ENCODE peak calls at places on chromosomes 2 and 18, in six cellular contexts. P, F, G, B, Q and N are unnamed samples.

GRCh38 chr2:163690896-163691295 is 44.9 kb downstream of the FIGN start:
- DNase-seq in G (no peak), Q (no peak), P (no peak), B (no peak), F (no peak), N (no peak)

GRCh38 chr2:20597868-20598183 is 53.1 kb downstream of the HS1BP3 start:
- DNase-seq in G (peak; percentile 68), B (no peak), Q (no peak), F (peak; percentile 4), P (no peak), N (no peak)

GRCh38 chr2:65101071-65101470 is 28.8 kb downstream of the RAB1A start:
- DNase-seq in G (no peak), B (no peak), Q (no peak), F (no peak), P (no peak), N (no peak)

GRCh38 chr2:17959833-17960232 is 81.4 kb downstream of the KCNS3 start:
- DNase-seq in F (no peak), Q (no peak), B (no peak), P (no peak), G (no peak), N (no peak)

GRCh38 chr2:139409212-139409611 is 629.0 kb upstream of the NXPH2 start:
- DNase-seq in F (no peak), G (no peak), B (no peak), Q (no peak), P (no peak), N (no peak)

GRCh38 chr2:15939854-15940660 is at the start of gene MYCN:
- DNase-seq in F (peak; percentile 42), B (peak; percentile 72), G (peak; percentile 79), P (no peak), Q (peak; percentile 62), N (no peak)

GRCh38 chr2:180601016-180601415 is 379.4 kb upstream of the UBE2E3 start:
- DNase-seq in P (no peak), B (no peak), Q (no peak), G (no peak), F (no peak), N (no peak)

GRCh38 chr2:230921806-230922595 is 3.0 kb downstream of the GPR55 start:
- DNase-seq in Q (no peak), B (no peak), F (peak; percentile 4), P (no peak), G (peak; percentile 48), N (no peak)

GRCh38 chr2:162385516-162385915 is 41.6 kb downstream of the GCA start:
- DNase-seq in F (no peak), B (no peak), P (no peak), G (no peak), Q (no peak), N (no peak)

GRCh38 chr2:150392614-150393013 is 94.9 kb downstream of the RND3 start:
- DNase-seq in P (no peak), Q (no peak), B (no peak), F (no peak), G (no peak), N (no peak)

GRCh38 chr2:233455491-233455890 is 101.2 kb downstream of the DGKD start:
- DNase-seq in Q (no peak), G (no peak), P (peak; percentile 18), F (no peak), B (no peak), N (no peak)
- TF ChIP-seq POLR2A in Q (no peak), G (no peak), P (no peak), F (no peak), B (no peak), N (no peak)

GRCh38 chr2:233839447-233839820 is 14.9 kb downstream of the HJURP start:
- DNase-seq in B (no peak), P (no peak), G (peak; percentile 43), F (no peak), Q (no peak), N (no peak)
- TF ChIP-seq POLR2A in B (no peak), P (no peak), G (no peak), F (no peak), Q (no peak), N (no peak)

GRCh38 chr18:54828290-54828871 is at the start of gene RAB27B:
- DNase-seq in F (peak; percentile 88), P (peak; percentile 43), Q (peak; percentile 85), G (peak; percentile 95), B (peak; percentile 90), N (peak; percentile 35)
- TF ChIP-seq POLR2A in F (peak; percentile 83), P (no peak), Q (peak; percentile 83), G (no peak), B (peak; percentile 59), N (peak; percentile 34)

GRCh38 chr2:55914786-55915185 is 8.8 kb downstream of the EFEMP1 start:
- DNase-seq in B (no peak), F (no peak), G (no peak), P (no peak), Q (no peak), N (no peak)
- TF ChIP-seq POLR2A in B (no peak), F (no peak), G (no peak), P (no peak), Q (no peak), N (no peak)

DNA sequence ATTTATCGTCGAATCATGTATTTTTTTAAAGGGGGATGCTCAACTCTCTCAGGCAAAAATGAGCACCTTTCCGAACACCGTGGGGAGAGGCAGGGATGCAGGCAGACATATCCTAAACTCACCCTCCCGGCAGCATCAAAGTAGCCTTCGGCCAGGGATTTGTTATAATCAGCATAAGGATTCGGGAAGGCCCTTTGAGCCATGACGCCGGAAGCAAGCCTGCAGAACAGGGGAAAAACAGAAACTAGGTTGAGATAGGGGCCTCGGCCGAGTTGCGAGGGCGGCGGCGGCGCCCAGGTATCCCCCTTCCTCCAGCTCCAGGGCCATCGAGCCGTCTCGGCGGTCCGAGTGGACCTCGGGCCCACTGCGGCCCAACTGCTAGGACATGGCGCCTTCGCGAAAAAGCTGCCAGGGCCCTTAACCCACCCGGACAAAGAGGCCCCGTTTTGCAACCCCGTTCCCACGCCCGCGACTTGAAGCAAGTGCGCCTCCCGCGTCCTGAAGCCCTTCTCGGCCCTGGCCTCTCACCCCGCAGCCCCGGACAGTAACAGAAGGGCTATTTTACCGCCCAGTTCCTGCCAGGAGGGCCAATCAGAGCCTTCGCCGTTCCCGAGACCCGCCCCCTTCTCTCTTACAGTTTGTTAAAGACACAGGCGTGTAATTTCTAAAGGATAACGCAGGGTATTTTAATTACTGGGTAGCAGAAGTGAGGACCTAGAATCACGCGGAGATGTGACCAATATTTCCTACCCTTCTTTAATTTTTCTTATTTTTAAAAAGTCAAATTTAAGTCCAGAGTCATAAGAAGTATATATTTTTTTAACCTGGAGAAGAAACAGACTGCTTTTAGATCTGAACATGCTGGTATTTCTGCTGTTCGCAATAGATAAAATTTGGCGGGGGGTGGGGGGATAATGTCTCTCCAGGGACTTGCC is at the start of gene LANCL1:
- DNase-seq in B (peak; percentile 89), Q (peak; percentile 89), G (peak; percentile 98), P (peak; percentile 93), F (peak; percentile 93), N (peak; percentile 78)
- TF ChIP-seq POLR2A in B (peak; percentile 82), Q (peak; percentile 80), G (no peak), P (no peak), F (peak; percentile 63), N (peak; percentile 84)